ENCODE peak calls at places on chromosomes 11 and 22, in four cellular contexts. I is colonic mucosa, H is aorta, P is ovary. E is an unnamed sample.

GRCh38 chr11:75288846-75289760 is 48.5 kb downstream of the TPBGL start:
- DNase-seq in I (no peak), H (no peak), P (no peak), E (peak)

GRCh38 chr11:104151404-104152204 is 12.3 kb downstream of the PDGFD start:
- DNase-seq in I (no peak), H (no peak), P (no peak), E (no peak)

GRCh38 chr22:43743131-43743530 is 69.0 kb downstream of the EFCAB6 start:
- DNase-seq in I (no peak), H (no peak), P (no peak), E (no peak)

GRCh38 chr11:124069429-124070401 is 28.6 kb upstream of the OR10G7 start:
- DNase-seq in I (peak), H (peak), P (no peak), E (peak)

GRCh38 chr11:111299111-111300026 is 1.0 kb downstream of the POU2AF3 start:
- DNase-seq in I (peak), H (peak), P (peak), E (peak)

GRCh38 chr11:77071077-77071476 is 4.3 kb downstream of the CAPN5 start:
- DNase-seq in I (no peak), H (no peak), P (no peak), E (no peak)

GRCh38 chr11:67266424-67267187 is at the start of gene GRK2:
- DNase-seq in I (no peak), H (peak), P (peak), E (peak)

GRCh38 chr22:36977401-36977861 is 41.8 kb downstream of the TST start:
- DNase-seq in I (peak), H (peak), P (peak), E (peak)

GRCh38 chr22:27260087-27260730 is 541.3 kb downstream of the MN1 start:
- DNase-seq in I (no peak), H (no peak), P (no peak), E (no peak)

GRCh38 chr11:12430912-12431311 is 53.5 kb downstream of the PARVA start:
- DNase-seq in I (peak), H (peak), P (peak), E (peak)

GRCh38 chr11:23778971-23779370 is 717.9 kb upstream of the LUZP2 start:
- DNase-seq in I (no peak), H (no peak), P (no peak), E (peak)

GRCh38 chr11:71286701-71287643 is 34.6 kb upstream of the SHANK2 start:
- DNase-seq in I (peak), H (no peak), P (no peak), E (peak)

GRCh38 chr22:29480512-29481264 is 670 bp downstream of the NEFH start:
- DNase-seq in I (no peak), H (peak), P (peak), E (peak)

GRCh38 chr11:34755671-34756070 is 134.8 kb downstream of the EHF start:
- DNase-seq in I (no peak), H (no peak), P (no peak), E (no peak)

GRCh38 chr11:44556735-44557409 is 8.6 kb upstream of the CD82 start:
- DNase-seq in I (peak), H (peak), P (peak), E (peak)

GRCh38 chr11:73366265-73366610 is 10.0 kb upstream of the RELT start:
- DNase-seq in I (no peak), H (no peak), P (no peak), E (no peak)

GRCh38 chr11:86671386-86672006 is 920 bp downstream of the ME3 start:
- DNase-seq in I (peak), H (peak), P (peak), E (peak)

GRCh38 chr11:2444301-2445106 is at the start of the genes KCNQ1 and TRPM5:
- DNase-seq in I (peak), H (peak), P (no peak), E (no peak)

GRCh38 chr22:43891360-43892182 is at the start of gene PNPLA5:
- DNase-seq in I (no peak), H (peak), P (no peak), E (no peak)

GRCh38 chr11:3050386-3051325 is 6.6 kb downstream of the CARS1 start:
- DNase-seq in I (no peak), H (no peak), P (no peak), E (no peak)

GRCh38 chr11:133951484-133952198 is 5.1 kb downstream of the IGSF9B start:
- DNase-seq in I (no peak), H (no peak), P (no peak), E (peak)

GRCh38 chr11:4044971-4045646 is 49.5 kb upstream of the RRM1 start:
- DNase-seq in I (no peak), H (no peak), P (no peak), E (peak)

DNA sequence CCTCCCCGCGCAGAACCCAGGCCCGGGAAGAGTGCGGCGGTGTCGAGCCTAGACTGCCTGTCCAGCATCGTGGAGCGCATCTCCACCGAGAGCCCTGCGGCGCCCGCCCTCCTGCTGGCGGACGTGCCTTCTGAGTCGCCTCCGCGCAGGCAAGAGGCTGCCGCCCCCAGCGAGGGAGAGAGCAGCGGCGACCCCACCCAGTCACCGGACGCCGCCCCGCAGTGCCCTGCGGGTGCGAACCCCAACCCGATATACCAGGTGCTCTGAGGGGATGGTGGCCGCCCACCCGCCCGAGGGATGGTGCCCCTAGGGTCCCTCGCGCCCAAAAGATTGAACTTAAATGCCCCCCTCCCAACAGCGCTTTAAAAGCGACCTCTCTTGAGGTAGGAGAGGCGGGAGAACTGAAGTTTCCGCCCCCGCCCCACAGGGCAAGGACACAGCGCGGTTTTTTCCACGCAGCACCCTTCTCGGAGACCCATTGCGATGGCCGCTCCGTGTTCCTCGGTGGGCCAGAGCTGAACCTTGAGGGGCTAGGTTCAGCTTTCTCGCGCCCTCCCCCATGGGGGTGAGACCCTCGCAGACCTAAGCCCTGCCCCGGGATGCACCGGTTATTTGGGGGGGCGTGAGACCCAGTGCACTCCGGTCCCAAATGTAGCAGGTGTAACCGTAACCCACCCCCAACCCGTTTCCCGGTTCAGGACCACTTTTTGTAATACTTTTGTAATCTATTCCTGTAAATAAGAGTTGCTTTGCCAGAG is 2.0 kb downstream of the MYOD1 start:
- DNase-seq in I (no peak), H (no peak), P (no peak), E (peak)
- H3K4me3 ChIP-seq in I (no peak), H (no peak), P (no peak), E (no peak)

GRCh38 chr11:9619004-9619403 is 44.9 kb upstream of the SWAP70 start:
- DNase-seq in I (no peak), H (no peak), P (no peak), E (no peak)
- H3K4me3 ChIP-seq in I (no peak), H (no peak), P (no peak), E (no peak)

GRCh38 chr11:8809605-8810272 is 101.2 kb upstream of the AKIP1 start:
- DNase-seq in I (no peak), H (no peak), P (no peak), E (peak)
- H3K4me3 ChIP-seq in I (peak), H (peak), P (peak), E (peak)

GRCh38 chr11:61587541-61587941 is 6.7 kb upstream of the SYT7 start:
- DNase-seq in I (peak), H (no peak), P (peak), E (peak)

GRCh38 chr11:61585115-61585514 is 4.2 kb upstream of the SYT7 start:
- DNase-seq in I (no peak), H (no peak), P (no peak), E (no peak)

GRCh38 chr11:61587951-61588695 is 7.2 kb upstream of the SYT7 start:
- DNase-seq in I (peak), H (no peak), P (no peak), E (peak)

GRCh38 chr11:61589961-61590360 is 9.1 kb upstream of the SYT7 start:
- DNase-seq in I (no peak), H (no peak), P (no peak), E (no peak)

GRCh38 chr11:61586792-61587430 is 6.0 kb upstream of the SYT7 start:
- DNase-seq in I (no peak), H (no peak), P (no peak), E (no peak)
- H3K4me3 ChIP-seq in I (peak), H (no peak), P (no peak), E (no peak)

GRCh38 chr11:17718510-17718962 is 835 bp upstream of the MYOD1 start:
- DNase-seq in I (no peak), H (no peak), P (no peak), E (no peak)

GRCh38 chr11:17719940-17720795 is 797 bp downstream of the MYOD1 start:
- DNase-seq in I (no peak), H (no peak), P (no peak), E (peak)

GRCh38 chr11:17720796-17721171 is 1.4 kb downstream of the MYOD1 start:
- DNase-seq in I (no peak), H (no peak), P (no peak), E (no peak)

GRCh38 chr11:17718015-17718414 is 1.4 kb upstream of the MYOD1 start:
- DNase-seq in I (no peak), H (no peak), P (no peak), E (no peak)

DNA sequence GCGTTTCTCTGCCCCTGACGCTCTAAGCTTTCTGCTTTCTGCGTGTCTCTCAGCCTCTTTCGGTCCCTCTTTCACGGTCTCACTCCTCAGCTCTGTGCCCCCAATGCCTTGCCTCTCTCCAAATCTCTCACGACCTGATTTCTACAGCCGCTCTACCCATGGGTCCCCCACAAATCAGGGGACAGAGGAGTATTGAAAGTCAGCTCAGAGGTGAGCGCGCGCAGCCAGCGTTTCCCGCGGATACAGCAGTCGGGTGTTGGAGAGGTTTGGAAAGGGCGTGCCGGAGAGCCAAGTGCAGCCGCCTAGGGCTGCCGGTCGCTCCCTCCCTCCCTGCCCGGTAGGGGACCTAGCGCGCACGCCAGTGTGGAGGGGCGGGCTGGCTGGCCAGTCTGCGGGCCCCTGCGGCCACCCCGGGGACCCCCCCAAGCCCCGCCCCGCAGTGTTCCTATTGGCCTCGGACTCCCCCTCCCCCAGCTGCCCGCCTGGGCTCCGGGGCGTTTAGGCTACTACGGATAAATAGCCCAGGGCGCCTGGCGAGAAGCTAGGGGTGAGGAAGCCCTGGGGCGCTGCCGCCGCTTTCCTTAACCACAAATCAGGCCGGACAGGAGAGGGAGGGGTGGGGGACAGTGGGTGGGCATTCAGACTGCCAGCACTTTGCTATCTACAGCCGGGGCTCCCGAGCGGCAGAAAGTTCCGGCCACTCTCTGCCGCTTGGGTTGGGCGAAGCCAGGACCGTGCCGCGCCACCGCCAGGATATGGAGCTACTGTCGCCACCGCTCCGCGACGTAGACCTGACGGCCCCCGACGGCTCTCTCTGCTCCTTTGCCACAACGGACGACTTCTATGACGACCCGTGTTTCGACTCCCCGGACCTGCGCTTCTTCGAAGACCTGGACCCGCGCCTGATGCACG is at the start of gene MYOD1:
- DNase-seq in I (no peak), H (no peak), P (no peak), E (peak)
- H3K4me3 ChIP-seq in I (no peak), H (no peak), P (no peak), E (no peak)

GRCh38 chr22:23682082-23682481 is 8.7 kb upstream of the RGL4 start:
- DNase-seq in I (no peak), H (no peak), P (no peak), E (no peak)

GRCh38 chr22:23677701-23677995 is 13.2 kb upstream of the RGL4 start:
- DNase-seq in I (no peak), H (no peak), P (no peak), E (no peak)

GRCh38 chr22:23681026-23681809 is 9.6 kb upstream of the RGL4 start:
- DNase-seq in I (no peak), H (no peak), P (no peak), E (no peak)

GRCh38 chr22:23675502-23676415 is 15.1 kb upstream of the RGL4 start:
- DNase-seq in I (peak), H (peak), P (no peak), E (no peak)

GRCh38 chr22:23678133-23678532 is 12.7 kb upstream of the RGL4 start:
- DNase-seq in I (no peak), H (no peak), P (no peak), E (no peak)
- H3K4me3 ChIP-seq in I (no peak), H (no peak), P (no peak), E (no peak)

DNA sequence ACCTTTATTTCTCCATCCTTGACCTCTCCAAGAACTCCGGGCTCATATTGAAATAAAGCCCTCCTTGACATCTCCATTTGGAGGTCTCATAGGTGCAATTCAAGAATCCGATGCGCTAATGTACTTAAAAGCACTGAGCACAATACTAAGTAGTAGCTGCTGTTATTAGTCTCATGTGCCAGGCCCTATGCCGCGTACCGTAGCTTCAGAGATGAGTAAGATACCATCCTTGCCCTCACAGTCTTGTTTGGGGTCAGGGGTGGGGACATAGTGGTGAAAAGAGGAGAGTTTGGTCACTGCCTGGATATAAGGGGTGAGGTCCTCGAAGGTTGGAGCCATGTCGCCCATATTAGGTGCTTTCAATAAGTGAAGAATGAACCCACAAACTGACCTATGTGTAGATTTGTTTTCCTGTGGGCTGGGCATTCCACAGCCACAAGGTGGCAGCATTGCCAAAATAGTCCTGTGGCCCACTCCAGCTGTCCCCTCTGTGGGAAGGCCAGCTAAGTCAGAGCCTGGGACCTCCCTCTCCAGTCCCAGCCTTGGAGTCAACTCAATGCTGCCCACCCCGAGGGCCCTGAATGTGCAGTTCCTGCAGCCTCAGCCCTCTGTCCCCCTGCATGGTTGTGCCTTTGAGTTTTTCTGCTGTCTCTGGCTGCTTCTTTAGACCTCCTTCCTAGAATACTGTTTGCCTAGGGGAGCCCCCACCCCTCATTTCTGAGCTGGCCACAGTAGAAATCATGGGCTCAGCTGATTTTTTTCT is 6.5 kb downstream of the DCPS start:
- DNase-seq in I (peak), H (peak), P (peak), E (peak)
- H3K4me3 ChIP-seq in I (no peak), H (no peak), P (no peak), E (no peak)

GRCh38 chr11:78428773-78429172 is 11.2 kb upstream of the GAB2 start:
- DNase-seq in I (no peak), H (no peak), P (no peak), E (no peak)
- H3K4me3 ChIP-seq in I (no peak), H (no peak), P (no peak), E (no peak)

DNA sequence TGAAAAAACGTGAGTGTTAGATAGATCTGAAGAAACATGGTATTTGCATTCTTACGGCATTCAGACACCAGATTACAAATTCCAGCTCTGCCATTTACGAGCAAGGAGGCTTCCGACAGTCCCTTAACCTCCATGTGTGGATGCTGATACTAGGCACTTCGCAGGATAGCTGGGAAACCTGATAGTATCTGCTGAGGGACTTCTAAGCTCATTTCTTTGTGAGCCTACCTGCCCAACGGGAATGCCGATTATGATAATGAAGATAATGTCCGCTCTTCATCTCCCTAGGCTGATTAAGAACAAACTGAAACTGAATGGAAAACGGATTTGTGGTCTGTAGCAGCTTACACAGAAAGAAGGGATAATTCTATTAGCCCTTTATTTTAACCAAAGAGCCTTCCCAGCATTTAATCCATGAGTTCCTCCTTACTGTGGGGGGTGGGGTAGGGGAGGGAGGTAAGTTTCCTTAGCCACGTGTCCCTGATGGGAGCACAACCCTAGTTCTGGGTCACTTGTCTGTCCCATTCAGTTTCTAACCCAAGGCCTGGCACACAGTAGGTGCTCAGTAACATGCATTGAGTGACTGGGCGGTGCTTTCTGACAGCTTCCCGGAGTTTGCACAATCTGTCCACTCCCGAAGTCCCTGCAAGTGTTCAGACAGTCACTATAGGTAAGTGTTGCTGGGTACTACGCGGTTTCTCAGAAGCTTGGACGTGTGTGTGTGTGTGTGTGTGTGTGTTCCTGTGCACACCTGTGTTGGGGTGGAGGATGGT is 39.2 kb downstream of the CD6 start:
- DNase-seq in I (no peak), H (no peak), P (no peak), E (no peak)
- H3K4me3 ChIP-seq in I (no peak), H (no peak), P (no peak), E (no peak)

GRCh38 chr22:23115369-23115768 is 26.4 kb downstream of the RSPH14 start:
- DNase-seq in I (no peak), H (no peak), P (no peak), E (no peak)
- H3K4me3 ChIP-seq in I (no peak), H (no peak), P (no peak), E (no peak)